ENCODE peak calls at places on chromosomes 5 and 9, in six cellular contexts. U is CD8-positive, alpha-beta T cell; I is cardiac muscle cell; A is tibial nerve; P is left ventricle myocardium inferior; O is GM23338. F is an unnamed sample.

GRCh38 chr9:9389904-9390303 is 1222.9 kb downstream of the PTPRD start:
- DNase-seq in U (no peak), I (no peak), A (no peak), P (no peak), O (no peak), F (no peak)

GRCh38 chr9:102479191-102479590 is 515.9 kb upstream of the CYLC2 start:
- DNase-seq in U (no peak), I (no peak), A (no peak), P (no peak), O (no peak), F (no peak)

GRCh38 chr9:133367778-133368177 is 8.1 kb downstream of the SURF4 start:
- DNase-seq in U (no peak), I (no peak), A (no peak), P (no peak), O (no peak), F (no peak)

GRCh38 chr5:115988002-115988401 is 25.7 kb downstream of the LVRN start:
- DNase-seq in U (no peak), I (no peak), A (no peak), P (no peak), O (no peak), F (no peak)

GRCh38 chr5:7763621-7764072 is 87.3 kb downstream of the CFAP90 start:
- DNase-seq in U (no peak), I (no peak), A (no peak), P (no peak), O (no peak), F (peak; percentile 17)

GRCh38 chr9:35791321-35791921 is at the start of gene NPR2:
- DNase-seq in U (no peak), I (peak; percentile 78), A (no peak), P (peak; percentile 55), O (peak; percentile 58), F (peak; percentile 70)

GRCh38 chr9:72363908-72364678 is 915 bp downstream of the ZFAND5 start:
- DNase-seq in U (peak; percentile 30), I (peak; percentile 75), A (peak; percentile 41), P (peak; percentile 81), O (peak; percentile 47), F (peak; percentile 81)

GRCh38 chr5:76084496-76085285 is 1.5 kb downstream of the SV2C start:
- DNase-seq in U (no peak), I (peak; percentile 35), A (no peak), P (no peak), O (peak; percentile 61), F (no peak)

GRCh38 chr5:37553720-37554402 is 174.7 kb downstream of the WDR70 start:
- DNase-seq in U (no peak), I (no peak), A (no peak), P (no peak), O (no peak), F (no peak)

DNA sequence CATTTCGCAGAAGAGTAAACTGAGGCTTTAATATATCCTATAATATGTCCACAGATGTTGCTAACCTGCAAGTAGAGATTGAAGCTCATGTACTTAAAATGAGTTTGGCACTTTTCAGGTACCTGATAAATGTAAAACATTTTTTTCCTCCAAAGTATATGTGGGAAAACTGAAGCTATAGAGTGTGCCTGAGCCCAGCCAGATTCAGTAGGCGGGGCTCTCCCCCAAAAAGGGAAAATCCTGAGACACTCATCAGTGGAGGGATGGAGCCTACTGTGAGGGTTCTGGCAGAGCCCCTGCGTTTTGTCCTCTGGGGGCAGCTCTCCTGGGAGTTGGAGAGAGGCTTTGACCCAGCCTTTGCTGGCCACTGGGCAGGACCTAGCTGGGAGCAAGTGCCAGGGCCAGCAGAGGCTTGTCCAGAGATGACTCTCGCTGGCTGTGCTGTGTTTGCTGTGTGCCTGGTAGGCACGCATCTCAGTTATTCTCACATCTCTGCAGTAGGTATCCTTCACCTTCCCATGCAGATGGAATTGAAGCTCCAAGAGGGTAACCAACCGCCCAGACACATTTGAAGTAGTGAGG is 81.1 kb upstream of the SPRY4 start:
- DNase-seq in U (no peak), I (no peak), A (no peak), P (no peak), O (no peak), F (no peak)
- H3K4me1 ChIP-seq in U (no peaks in the 10 kb centered on the region), I (peaks cover 7% of the 10 kb centered on the region), A (no peaks in the 10 kb centered on the region), P (peaks cover 2% of the 10 kb centered on the region), O (peaks cover 35% of the 10 kb centered on the region), F (peaks cover 7% of the 10 kb centered on the region)

DNA sequence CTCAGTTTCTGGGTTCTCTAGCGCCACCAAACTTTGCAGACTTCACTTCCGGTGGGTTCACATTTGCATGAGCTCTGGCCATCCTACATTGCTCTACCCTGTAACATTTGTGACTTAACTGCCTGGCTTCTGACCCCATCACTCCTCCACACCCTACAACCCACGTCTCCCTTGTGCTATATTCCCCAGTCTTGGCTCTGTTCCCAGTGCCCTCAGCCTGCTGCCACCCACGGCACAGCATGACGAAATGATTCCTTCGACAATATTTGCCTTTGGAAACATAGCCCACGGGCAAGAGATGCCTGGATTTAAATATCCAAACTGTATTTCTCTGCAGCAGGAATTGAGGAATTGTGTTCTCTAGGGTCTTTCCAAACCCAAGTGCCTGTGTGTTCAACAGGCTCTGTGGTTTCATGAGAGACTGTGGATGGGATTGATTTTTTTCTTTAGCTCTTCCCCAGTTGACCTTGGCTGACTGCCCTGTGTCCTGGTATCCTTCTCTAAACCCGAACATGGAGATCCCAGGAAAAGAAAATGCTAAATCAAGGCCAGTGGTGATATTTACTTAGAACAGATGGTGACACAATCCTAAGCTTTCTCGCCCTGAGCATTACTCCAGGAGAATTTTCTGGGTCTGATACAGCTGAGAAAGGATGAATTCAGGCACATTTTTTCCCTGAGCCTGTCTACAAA is 44.4 kb upstream of the GRIA1 start:
- DNase-seq in U (no peak), I (no peak), A (peak; percentile 40), P (no peak), O (peak; percentile 17), F (no peak)
- H3K27ac ChIP-seq in U (no peak overlapping the region), I (no peak overlapping the region), A (no peak overlapping the region), P (no peak overlapping the region), O (no peak overlapping the region), F (no peak overlapping the region)

GRCh38 chr5:172145870-172146747 is 41.9 kb downstream of the STK10 start:
- DNase-seq in U (no peak), I (no peak), A (no peak), P (no peak), O (no peak), F (no peak)
- H3K4me1 ChIP-seq in U (peaks cover 91% of the 10 kb centered on the region), I (peaks cover 4% of the 10 kb centered on the region), A (peaks cover 45% of the 10 kb centered on the region), P (peaks cover 46% of the 10 kb centered on the region), O (peaks cover 6% of the 10 kb centered on the region), F (peaks cover 63% of the 10 kb centered on the region)

DNA sequence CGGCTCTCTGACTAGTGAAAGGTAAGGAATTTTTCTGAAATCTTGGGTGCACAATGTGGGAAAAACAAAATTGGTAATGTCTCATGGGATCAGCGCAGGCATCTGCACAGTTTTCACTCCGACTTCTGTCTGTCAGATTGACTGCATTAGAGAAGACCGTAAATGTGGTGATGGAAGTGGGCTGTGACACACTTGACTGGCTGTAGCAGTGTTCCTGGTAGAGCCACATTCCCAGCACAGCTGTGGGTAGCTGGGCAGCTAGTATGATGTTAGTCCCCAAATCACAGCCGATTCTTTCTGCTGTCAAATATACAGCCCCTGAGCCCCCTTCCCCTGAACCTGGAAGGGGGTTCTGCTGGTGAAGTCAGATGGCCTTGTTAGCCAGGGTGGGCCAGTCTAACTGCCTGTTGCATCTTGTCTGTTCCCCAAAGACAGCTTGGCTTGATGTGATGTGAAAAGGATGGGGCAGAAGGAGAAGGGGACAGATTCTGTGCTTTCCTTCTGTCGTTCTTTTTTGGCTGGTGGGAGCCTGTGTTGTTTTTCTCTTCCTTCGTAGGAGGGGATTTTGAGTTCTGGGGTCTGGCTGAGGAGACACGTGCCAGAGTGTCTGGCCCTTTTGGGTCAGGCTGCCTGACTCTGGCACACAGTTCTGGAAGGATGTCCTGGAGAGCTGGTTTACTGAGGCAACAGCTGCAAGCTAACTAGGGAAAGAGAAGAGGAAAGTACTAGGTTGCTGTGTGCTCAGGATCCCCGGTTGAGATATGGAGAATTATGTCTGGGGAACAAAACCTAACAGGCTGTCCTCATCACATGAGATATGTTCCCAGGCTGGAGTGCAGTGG is 66.4 kb upstream of the SPRY4 start:
- DNase-seq in U (no peak), I (no peak), A (no peak), P (no peak), O (no peak), F (no peak)
- H3K27ac ChIP-seq in U (no peak overlapping the region), I (no peak overlapping the region), A (no peak overlapping the region), P (peak overlapping the region; percentile 72), O (peak overlapping the region; percentile 81), F (peak overlapping the region; percentile 58)

DNA sequence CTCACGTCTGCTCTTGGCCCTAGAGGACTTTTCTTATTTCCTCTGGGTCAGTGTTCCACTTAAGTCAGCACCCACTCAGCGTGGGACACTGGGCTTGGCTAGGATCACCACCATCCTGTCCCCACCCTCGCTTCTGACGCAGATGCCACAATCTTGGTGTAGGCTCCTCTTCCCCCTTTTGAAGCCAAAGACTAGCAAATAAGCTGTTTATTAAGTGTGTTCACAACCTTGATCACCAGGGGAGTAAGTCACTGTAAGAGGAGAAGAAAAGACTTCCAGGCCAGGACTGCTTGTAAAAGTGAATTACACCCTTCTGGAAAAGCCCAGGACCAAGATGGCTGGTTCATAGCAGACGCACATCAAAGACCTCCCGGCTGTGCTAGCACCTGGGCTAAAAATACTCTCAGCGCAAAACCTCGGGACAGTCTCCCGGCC is 69.6 kb downstream of the RAPGEF1 start:
- DNase-seq in U (no peak), I (no peak), A (no peak), P (peak; percentile 67), O (no peak), F (peak; percentile 86)
- H3K4me1 ChIP-seq in U (peaks cover 74% of the 10 kb centered on the region), I (peaks cover 32% of the 10 kb centered on the region), A (peaks cover 52% of the 10 kb centered on the region), P (peaks cover 100% of the 10 kb centered on the region), O (peaks cover 49% of the 10 kb centered on the region), F (peaks cover 100% of the 10 kb centered on the region)

GRCh38 chr9:135673941-135674340 is 10.8 kb downstream of the LCN9 start:
- DNase-seq in U (no peak), I (no peak), A (no peak), P (no peak), O (no peak), F (no peak)

GRCh38 chr9:135670721-135671590 is 7.8 kb downstream of the LCN9 start:
- DNase-seq in U (no peak), I (no peak), A (no peak), P (no peak), O (no peak), F (no peak)

GRCh38 chr9:135674977-135675376 is 11.9 kb downstream of the LCN9 start:
- DNase-seq in U (no peak), I (no peak), A (no peak), P (no peak), O (no peak), F (no peak)

GRCh38 chr9:135669616-135670285 is 6.6 kb downstream of the LCN9 start:
- DNase-seq in U (no peak), I (no peak), A (no peak), P (no peak), O (no peak), F (no peak)

GRCh38 chr9:135671591-135672041 is 8.5 kb downstream of the LCN9 start:
- DNase-seq in U (no peak), I (peak; percentile 12), A (no peak), P (no peak), O (peak; percentile 81), F (no peak)
- H3K27ac ChIP-seq in U (no peak overlapping the region), I (no peak overlapping the region), A (no peak overlapping the region), P (no peak overlapping the region), O (no peak overlapping the region), F (no peak overlapping the region)